ENCODE peak calls at places on chromosomes 12 and 14, in eight cellular contexts. K is amygdala; N is stimulated activated CD8-positive, alpha-beta memory T cell treated with anti-CD3 and anti-CD28 coated beads, Interleukin-7, amount 100 ng/mL, for 1 hour; C is H7; T is T-helper 1 cell; Z is NCI-H446 treated with DMSO at 0.1 percent for 48 hours; O is activated T-cell treated with anti-CD3 and anti-CD28 coated beads for 24 hours; U is AG08395. B is an unnamed sample.

GRCh38 chr12:72570601-72571000 is 298.4 kb downstream of the TRHDE start:
- DNase-seq in O (no peak), Z (no peak), T (no peak), U (no peak), N (no peak), K (no peak), C (peak), B (no peak)

GRCh38 chr12:65182012-65182739 is 12.8 kb downstream of the LEMD3 start:
- DNase-seq in K (no peak), N (no peak), U (no peak), Z (no peak), T (no peak), C (no peak), O (no peak), B (no peak)

GRCh38 chr12:85632390-85632789 is 203.8 kb downstream of the RASSF9 start:
- DNase-seq in U (no peak), Z (no peak), N (no peak), O (no peak), C (no peak), T (no peak), K (no peak), B (no peak)

GRCh38 chr12:123024819-123025391 is 44.4 kb downstream of the ARL6IP4 start:
- DNase-seq in Z (no peak), C (no peak), O (no peak), T (peak), N (no peak), U (no peak), K (no peak), B (no peak)

GRCh38 chr12:12441891-12442461 is 85.1 kb downstream of the BORCS5 start:
- DNase-seq in Z (no peak), K (no peak), O (peak), U (no peak), C (no peak), T (peak), N (peak), B (no peak)

GRCh38 chr12:128140551-128140950 is 126.4 kb upstream of the TMEM132C start:
- DNase-seq in C (no peak), U (no peak), T (no peak), Z (no peak), O (no peak), K (no peak), N (no peak), B (no peak)

GRCh38 chr14:100297320-100298300 is 8.6 kb downstream of the SLC25A29 start:
- DNase-seq in Z (no peak), T (no peak), N (no peak), O (no peak), U (peak), C (peak), K (peak), B (peak)

GRCh38 chr14:51871846-51872245 is 11.4 kb downstream of the GNG2 start:
- DNase-seq in C (no peak), U (no peak), O (no peak), K (no peak), T (peak), Z (no peak), N (no peak), B (no peak)

GRCh38 chr14:99808133-99808505 is 14.9 kb downstream of the EML1 start:
- DNase-seq in Z (no peak), O (no peak), C (no peak), N (no peak), K (no peak), T (no peak), U (no peak), B (no peak)

GRCh38 chr14:76867536-76868452 is 41.6 kb downstream of the LRRC74A start:
- DNase-seq in N (no peak), K (no peak), C (peak), U (no peak), Z (no peak), T (peak), O (no peak), B (no peak)